ENCODE peak calls at places on chromosomes 4 and X, in four cellular contexts. Z is neural progenitor cell, Y is HepG2, S is endothelial cell of umbilical vein. I is an unnamed sample.

GRCh38 chr4:161356351-161356750 is 807.4 kb downstream of the FSTL5 start:
- DNase-seq in Z (no peak), S (no peak), Y (no peak), I (no peak)

GRCh38 chrX:140918398-140919043 is 83.9 kb upstream of the SPANXB1 start:
- DNase-seq in Y (peak; percentile 44), Z (peak; percentile 73), S (peak; percentile 57), I (no peak)

GRCh38 chr4:137700751-137701150 is 168.5 kb upstream of the PCDH18 start:
- DNase-seq in S (no peak), Y (no peak), Z (no peak), I (no peak)

GRCh38 chr4:124206779-124207605 is 505.5 kb downstream of the ANKRD50 start:
- DNase-seq in Z (no peak), S (no peak), Y (no peak), I (peak; percentile 44)

GRCh38 chr4:141002323-141002805 is 130.9 kb downstream of the RNF150 start:
- DNase-seq in S (no peak), Z (no peak), Y (no peak), I (no peak)

GRCh38 chrX:20514358-20514757 is 247.6 kb upstream of the RPS6KA3 start:
- DNase-seq in Z (no peak), Y (peak; percentile 16), S (peak; percentile 65), I (peak; percentile 45)

GRCh38 chrX:154734101-154734781 is 16.6 kb downstream of the GAB3 start:
- DNase-seq in Z (no peak), S (peak; percentile 73), Y (no peak), I (no peak)

GRCh38 chr4:91267543-91267942 is 1036.2 kb upstream of the GRID2 start:
- DNase-seq in Z (no peak), S (peak; percentile 49), Y (no peak), I (no peak)

GRCh38 chrX:1389181-1389992 is 2.5 kb downstream of the SLC25A6 start:
- DNase-seq in S (no peak), Y (no peak), Z (no peak), I (peak; percentile 75)

GRCh38 chr4:133711817-133712216 is 489.8 kb downstream of the PABPC4L start:
- DNase-seq in S (no peak), Z (no peak), Y (no peak), I (no peak)

GRCh38 chr4:158172196-158172557 is 648 bp downstream of the GASK1B start:
- DNase-seq in Z (no peak), Y (no peak), S (no peak), I (no peak)

GRCh38 chrX:68895339-68896250 is 66.8 kb downstream of the EFNB1 start:
- DNase-seq in Z (no peak), S (peak; percentile 81), Y (peak; percentile 3), I (no peak)

GRCh38 chrX:138771042-138771441 is 59.5 kb upstream of the FGF13 start:
- DNase-seq in Z (no peak), S (no peak), Y (no peak), I (no peak)

DNA sequence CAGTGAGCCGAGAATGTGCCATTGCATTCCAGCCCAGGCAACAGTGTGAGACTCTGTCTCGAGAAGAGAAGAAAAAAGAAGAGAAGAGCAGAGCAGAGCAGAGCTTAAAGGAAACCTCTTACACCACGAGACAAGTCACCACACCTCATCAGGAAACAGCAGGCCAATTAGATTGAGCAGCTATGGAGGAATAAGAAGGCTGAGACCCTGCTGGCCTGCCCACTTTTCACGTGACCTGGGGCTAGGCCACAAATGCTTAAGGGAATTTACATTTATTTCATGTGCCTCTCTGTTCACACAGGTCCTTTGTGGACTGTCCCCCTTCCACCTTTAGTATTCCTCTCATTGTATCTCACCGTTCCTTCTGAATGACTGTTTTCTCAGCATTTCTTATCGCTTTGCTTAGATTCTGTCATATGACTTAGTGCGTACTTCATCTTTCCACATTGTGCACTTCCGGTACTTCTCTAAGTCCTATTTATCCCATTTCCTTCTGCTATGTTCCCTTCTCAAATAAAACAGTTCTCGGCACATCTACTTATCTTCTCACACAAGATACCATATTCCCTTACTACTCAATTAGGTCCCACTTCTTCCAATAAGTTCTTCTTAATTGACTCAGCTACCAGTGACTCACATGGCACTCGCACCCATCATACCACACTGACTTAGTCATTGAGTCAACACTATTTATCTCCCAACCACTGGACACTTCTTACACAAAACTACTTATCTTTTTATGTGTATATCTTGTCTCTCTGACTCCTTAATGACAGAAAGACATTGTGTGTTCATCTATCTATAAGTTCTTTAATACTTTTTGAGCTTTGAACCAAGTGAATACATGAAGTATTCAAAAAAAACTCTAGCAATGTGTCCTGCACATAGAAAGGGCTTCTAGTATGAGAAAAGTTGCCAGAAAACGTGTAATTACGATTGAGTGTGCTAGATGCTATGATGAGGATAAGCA is 11.0 kb downstream of the CUL4B start:
- DNase-seq in Y (peak; percentile 76), S (peak; percentile 82), Z (no peak), I (peak; percentile 73)
- H2AFZ ChIP-seq in Y (no peak overlapping the region), S (no peak overlapping the region), Z (no peak overlapping the region), I (no peak overlapping the region)

GRCh38 chr4:7189475-7190277 is 2.7 kb upstream of the SORCS2 start:
- DNase-seq in Z (peak; percentile 22), S (no peak), Y (peak; percentile 21), I (peak; percentile 65)

GRCh38 chr4:7192252-7193039 is at the start of gene SORCS2:
- DNase-seq in Y (peak; percentile 12), Z (peak; percentile 90), S (peak; percentile 25), I (peak; percentile 98)

GRCh38 chr4:7190278-7190594 is 2.1 kb upstream of the SORCS2 start:
- DNase-seq in Y (no peak), S (no peak), Z (no peak), I (no peak)

GRCh38 chr4:7191546-7192251 is 639 bp upstream of the SORCS2 start:
- DNase-seq in S (no peak), Z (no peak), Y (no peak), I (peak; percentile 60)

DNA sequence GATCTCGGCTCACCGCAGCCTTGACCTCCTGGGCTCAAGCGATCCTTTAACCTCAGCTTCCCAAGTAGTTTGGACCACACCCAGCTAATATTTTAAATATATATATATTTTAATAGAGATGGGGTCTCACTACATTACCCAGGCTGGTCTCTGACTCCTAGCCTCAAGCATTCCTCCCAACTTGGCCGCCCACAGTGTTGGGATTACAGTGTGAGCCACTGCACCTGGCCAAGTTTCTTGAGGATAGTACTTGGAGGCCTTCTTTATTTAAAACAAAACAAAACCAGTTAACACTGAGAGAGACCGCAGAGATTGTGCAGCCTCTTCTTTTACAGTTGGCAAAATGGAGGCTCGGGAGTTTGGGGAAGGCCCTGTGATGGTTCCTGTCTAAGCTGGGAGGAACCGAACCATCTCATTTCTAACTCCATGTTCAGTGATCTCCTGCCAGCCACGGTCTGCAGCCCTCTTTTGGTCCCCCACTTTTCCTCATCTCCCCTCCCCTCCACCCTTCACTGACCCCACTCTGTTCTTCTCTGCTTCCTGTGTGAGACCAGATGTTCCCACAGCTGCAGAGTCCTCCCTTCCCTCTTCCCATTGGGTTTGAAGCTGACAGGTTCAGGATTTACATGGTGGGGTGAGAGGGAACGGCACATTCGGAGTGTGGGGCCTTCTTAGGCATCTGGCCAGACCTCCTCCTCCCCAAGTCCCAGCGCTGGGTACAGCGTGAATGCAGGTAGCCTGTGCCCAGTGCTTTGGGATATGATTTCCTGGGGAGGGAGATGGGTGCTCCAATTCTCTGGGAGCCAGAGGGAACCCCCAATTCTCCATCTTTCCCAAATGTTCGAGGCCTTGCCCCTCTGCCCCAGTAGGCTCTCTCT is 1.4 kb upstream of the SORCS2 start:
- DNase-seq in Z (no peak), Y (no peak), S (no peak), I (peak; percentile 37)
- H3K27ac ChIP-seq in Z (no peak overlapping the region), Y (no peak overlapping the region), S (no peak overlapping the region), I (no peak overlapping the region)

GRCh38 chrX:119790977-119791436 is 423 bp downstream of the RPL39 start:
- DNase-seq in Z (no peak), S (peak; percentile 57), Y (peak; percentile 30), I (peak; percentile 54)
- H2AFZ ChIP-seq in Z (peak overlapping the region; percentile 48), S (no peak overlapping the region), Y (no peak overlapping the region), I (peak overlapping the region; percentile 69)

DNA sequence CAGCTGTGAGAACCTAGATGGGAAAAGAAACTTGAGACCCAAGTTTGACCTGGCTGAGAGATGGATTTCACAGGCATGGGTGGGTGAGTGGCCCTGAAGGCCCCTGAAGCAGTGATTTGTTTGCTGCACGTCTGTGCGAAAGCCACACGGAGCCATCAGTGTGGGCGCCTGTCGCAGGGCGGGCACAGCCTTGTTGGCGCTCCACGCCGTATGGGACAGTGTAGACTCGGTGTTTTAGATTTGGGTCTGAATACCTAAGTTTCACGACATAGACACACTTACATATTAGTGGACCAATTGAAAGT is 21.9 kb upstream of the UVSSA start:
- DNase-seq in Z (no peak), S (no peak), Y (no peak), I (no peak)
- H3K27ac ChIP-seq in Z (no peak overlapping the region), S (no peak overlapping the region), Y (no peak overlapping the region), I (peak overlapping the region; percentile 85)

GRCh38 chrX:119482497-119483480 is 14.5 kb downstream of the SLC25A5 start:
- DNase-seq in S (peak; percentile 52), Y (no peak), Z (peak; percentile 65), I (peak; percentile 92)

GRCh38 chrX:119478504-119478903 is 10.3 kb downstream of the SLC25A5 start:
- DNase-seq in Z (no peak), S (no peak), Y (no peak), I (no peak)

GRCh38 chrX:119479845-119480244 is 11.6 kb downstream of the SLC25A5 start:
- DNase-seq in Z (no peak), Y (no peak), S (no peak), I (no peak)

GRCh38 chrX:119481218-119481875 is 13.1 kb downstream of the SLC25A5 start:
- DNase-seq in S (no peak), Y (peak; percentile 25), Z (no peak), I (no peak)

DNA sequence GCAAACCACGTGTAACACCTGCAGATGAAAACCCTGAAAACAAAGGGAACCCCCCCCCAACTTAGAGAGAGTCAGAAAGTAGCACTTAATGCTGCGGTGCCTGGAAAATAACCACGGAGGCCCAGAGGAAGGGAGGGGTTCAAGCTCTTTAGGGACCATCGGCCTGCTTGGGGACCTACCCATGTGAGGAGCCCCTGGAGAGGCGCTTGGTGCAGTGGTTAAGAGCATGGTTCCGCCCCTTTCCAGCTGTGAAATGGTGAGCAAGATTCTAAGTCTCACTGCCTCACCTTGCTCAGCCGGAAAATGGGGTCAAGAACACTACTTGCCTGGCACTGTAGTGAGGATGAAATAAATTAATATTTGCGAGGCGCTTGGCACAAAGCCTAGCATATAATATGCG is 13.8 kb downstream of the SLC25A5 start:
- DNase-seq in Y (no peak), Z (no peak), S (no peak), I (no peak)
- H2AFZ ChIP-seq in Y (no peak overlapping the region), Z (peak overlapping the region; percentile 96), S (peak overlapping the region; percentile 89), I (peak overlapping the region; percentile 52)

DNA sequence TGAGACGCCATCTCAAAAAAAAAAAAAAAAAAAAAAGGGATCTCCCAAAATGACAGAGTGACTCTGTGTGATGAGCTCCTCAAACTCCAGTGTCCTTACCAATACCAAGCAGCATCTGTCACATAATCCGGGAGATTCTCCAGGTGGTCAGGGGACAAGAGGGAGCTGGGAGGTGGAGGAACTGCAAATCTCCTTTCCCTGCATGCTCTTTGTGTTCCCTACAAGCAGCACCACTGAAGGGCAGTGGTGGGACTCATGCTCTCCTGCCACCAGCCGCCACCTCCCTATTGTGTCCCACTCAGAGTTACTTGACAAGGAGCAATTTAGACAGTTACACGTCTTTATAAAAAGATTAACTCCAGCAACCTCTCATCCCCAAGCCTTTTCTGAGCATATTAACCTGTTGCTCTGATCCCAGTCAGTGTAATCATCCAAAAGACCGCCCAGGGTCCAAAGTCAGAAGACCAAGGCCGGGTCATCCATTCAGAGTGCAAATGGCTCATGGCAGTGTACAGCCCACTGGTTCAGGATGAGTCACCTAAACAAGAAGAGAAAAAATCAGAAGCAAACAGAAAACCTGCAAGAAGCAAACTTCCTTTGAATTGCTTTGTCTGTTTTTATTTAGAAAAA is 23.6 kb downstream of the MGST2 start:
- DNase-seq in S (no peak), Y (peak; percentile 96), Z (no peak), I (no peak)
- H3K27ac ChIP-seq in S (no peak overlapping the region), Y (peak overlapping the region; percentile 97), Z (no peak overlapping the region), I (no peak overlapping the region)

I was measured in osteoblast.